ENCODE peak calls at places on chromosomes 3 and 15, in seven cellular contexts. U, F, O, L, C, R and Z are unnamed samples.

GRCh38 chr15:85408270-85408746 is 27.9 kb downstream of the AKAP13 start:
- DNase-seq in R (no peak), O (peak), C (no peak), F (no peak), U (no peak), L (no peak), Z (no peak)

GRCh38 chr3:127170794-127171193 is 22.1 kb upstream of the PRR23E start:
- DNase-seq in U (peak), O (no peak), L (no peak), F (no peak), R (no peak), C (peak), Z (no peak)

GRCh38 chr3:117921908-117922456 is 1112.7 kb downstream of the IGSF11 start:
- DNase-seq in C (no peak), F (no peak), O (no peak), L (no peak), R (no peak), U (no peak), Z (no peak)

GRCh38 chr3:113222412-113223086 is 11.2 kb downstream of the BOC start:
- DNase-seq in F (no peak), O (no peak), C (no peak), U (no peak), R (no peak), L (no peak), Z (no peak)

GRCh38 chr3:143507735-143508580 is 340.3 kb downstream of the SLC9A9 start:
- DNase-seq in C (no peak), L (no peak), R (peak), F (no peak), O (no peak), U (peak), Z (no peak)

GRCh38 chr15:49731187-49731828 is 110.5 kb downstream of the DTWD1 start:
- DNase-seq in R (no peak), L (no peak), O (no peak), F (no peak), C (no peak), U (no peak), Z (no peak)

GRCh38 chr3:187935623-187936156 is 190.4 kb upstream of the BCL6 start:
- DNase-seq in O (peak), L (no peak), U (no peak), F (no peak), C (no peak), R (no peak), Z (no peak)

GRCh38 chr15:78995921-78996780 is 51.3 kb upstream of the CTSH start:
- DNase-seq in O (no peak), C (no peak), F (no peak), U (no peak), L (no peak), R (no peak), Z (peak)

GRCh38 chr3:30354513-30354912 is 251.9 kb upstream of the TGFBR2 start:
- DNase-seq in U (no peak), R (no peak), O (no peak), C (no peak), F (peak), L (no peak), Z (no peak)

GRCh38 chr15:100684591-100684990 is 82.2 kb downstream of the ASB7 start:
- DNase-seq in F (no peak), R (no peak), U (no peak), O (no peak), C (no peak), L (no peak), Z (no peak)

GRCh38 chr3:142279965-142280590 is 54.7 kb upstream of the GK5 start:
- DNase-seq in L (peak), F (peak), R (peak), O (peak), U (peak), C (peak), Z (peak)

GRCh38 chr3:109275702-109276293 is 40.5 kb downstream of the DPPA2 start:
- DNase-seq in R (no peak), O (no peak), C (peak), U (peak), F (no peak), L (peak), Z (peak)

GRCh38 chr15:71414778-71415177 is 299.5 kb downstream of the THSD4 start:
- DNase-seq in O (no peak), F (no peak), C (no peak), R (no peak), U (no peak), L (no peak), Z (no peak)

GRCh38 chr3:127166501-127167065 is 26.3 kb upstream of the PRR23E start:
- DNase-seq in U (no peak), C (no peak), O (no peak), L (no peak), R (no peak), F (no peak), Z (no peak)

GRCh38 chr15:33587773-33588172 is 277.0 kb downstream of the RYR3 start:
- DNase-seq in C (no peak), O (no peak), U (peak), R (peak), F (no peak), L (no peak), Z (no peak)

GRCh38 chr15:41018534-41018933 is 65.3 kb downstream of the CHAC1 start:
- DNase-seq in C (no peak), U (no peak), R (peak), L (no peak), F (peak), O (no peak), Z (peak)

GRCh38 chr15:31280037-31280830 is 46.4 kb upstream of the KLF13 start:
- DNase-seq in L (no peak), F (peak), U (no peak), O (no peak), R (no peak), C (peak), Z (no peak)

GRCh38 chr3:129161860-129162271 is 1.0 kb upstream of the ISY1 start:
- DNase-seq in F (no peak), U (peak), R (no peak), O (no peak), C (no peak), L (peak), Z (peak)

GRCh38 chr3:134356411-134357040 is 17.7 kb downstream of the AMOTL2 start:
- DNase-seq in U (peak), L (no peak), C (no peak), R (no peak), O (no peak), F (no peak), Z (no peak)

GRCh38 chr3:193872265-193872753 is 263.6 kb upstream of the HES1 start:
- DNase-seq in O (peak), F (no peak), R (peak), L (peak), C (no peak), U (peak), Z (no peak)

GRCh38 chr3:178295257-178295912 is 240.9 kb upstream of the KCNMB2 start:
- DNase-seq in L (no peak), F (peak), C (no peak), R (no peak), U (peak), O (no peak), Z (no peak)

GRCh38 chr3:157819826-157820517 is 286.2 kb downstream of the SHOX2 start:
- DNase-seq in U (no peak), C (no peak), L (no peak), O (no peak), F (no peak), R (no peak), Z (no peak)

GRCh38 chr15:85710340-85710842 is 84.3 kb downstream of the KLHL25 start:
- DNase-seq in C (no peak), L (no peak), F (no peak), U (no peak), R (no peak), O (peak), Z (no peak)

GRCh38 chr15:39417766-39418165 is 163.1 kb upstream of the THBS1 start:
- DNase-seq in C (no peak), L (no peak), O (no peak), F (no peak), U (no peak), R (no peak), Z (no peak)

GRCh38 chr3:167125612-167126407 is 254.3 kb downstream of the ZBBX start:
- DNase-seq in R (no peak), U (no peak), F (no peak), O (no peak), C (no peak), L (no peak), Z (no peak)

DNA sequence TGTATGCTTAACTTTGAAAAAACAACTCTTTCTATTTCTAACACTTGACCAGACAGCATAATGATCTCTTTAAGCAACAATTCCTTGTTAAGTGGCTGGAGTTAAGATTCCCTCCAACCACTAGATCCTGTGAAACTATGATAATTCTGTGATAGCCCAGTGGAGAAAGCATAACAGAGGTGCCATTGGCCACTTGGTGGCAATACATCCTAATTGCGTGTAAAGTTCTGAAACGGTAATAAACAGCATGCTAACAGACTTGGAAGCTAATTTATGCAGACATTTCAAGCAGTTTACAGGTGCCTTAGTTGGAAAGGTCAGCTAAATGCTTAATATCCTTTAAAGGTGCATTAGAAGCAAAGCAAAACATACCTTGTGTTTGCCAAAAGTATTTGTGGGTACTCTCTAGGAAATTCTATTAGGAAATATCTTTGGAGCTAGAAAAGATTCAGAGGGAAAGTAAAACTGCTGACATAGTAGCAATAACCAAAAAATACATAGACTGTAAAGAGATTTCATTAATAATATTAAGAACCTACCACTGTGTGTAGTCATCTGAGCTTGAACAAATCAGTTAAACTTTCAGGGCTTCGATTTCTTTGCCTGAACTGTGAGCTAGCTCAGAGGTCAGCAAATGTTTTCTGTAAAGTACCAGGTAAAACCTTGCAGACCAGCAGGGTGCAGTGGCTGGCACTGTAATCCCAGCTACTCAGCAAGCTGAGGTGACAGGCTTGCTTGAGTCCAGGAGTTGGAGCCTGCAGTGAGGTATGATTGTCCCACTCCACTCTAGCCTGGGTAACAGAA is 19.0 kb upstream of the CSTA start:
- DNase-seq in O (no peak), F (no peak), R (no peak), C (peak), L (no peak), U (no peak), Z (no peak)
- TF ChIP-seq CTCF in O (peak), F (no peak), R (peak), C (peak), L (peak), U (peak), Z (no peak)

GRCh38 chr15:65929573-65929972 is 60.3 kb downstream of the RAB11A start:
- DNase-seq in C (no peak), F (no peak), R (no peak), L (no peak), U (no peak), O (no peak), Z (no peak)

GRCh38 chr15:65925338-65925737 is 56.0 kb downstream of the RAB11A start:
- DNase-seq in L (no peak), F (no peak), O (no peak), R (no peak), C (no peak), U (no peak), Z (no peak)

GRCh38 chr15:65926899-65927298 is 57.6 kb downstream of the RAB11A start:
- DNase-seq in U (no peak), L (no peak), C (no peak), F (no peak), R (no peak), O (peak), Z (no peak)

GRCh38 chr15:65926459-65926858 is 57.2 kb downstream of the RAB11A start:
- DNase-seq in C (no peak), O (no peak), R (no peak), U (no peak), L (no peak), F (no peak), Z (no peak)

GRCh38 chr15:65927545-65927944 is 58.3 kb downstream of the RAB11A start:
- DNase-seq in O (no peak), U (no peak), R (no peak), F (no peak), L (peak), C (no peak), Z (no peak)
- TF ChIP-seq CTCF in O (no peak), U (peak), R (peak), F (no peak), L (no peak), C (peak), Z (peak)

GRCh38 chr15:57923311-57923710 is 142.2 kb downstream of the ALDH1A2 start:
- DNase-seq in O (no peak), R (no peak), L (no peak), U (no peak), C (no peak), F (peak), Z (no peak)

GRCh38 chr15:57923750-57924149 is 141.8 kb downstream of the ALDH1A2 start:
- DNase-seq in O (no peak), L (no peak), U (no peak), C (no peak), R (no peak), F (peak), Z (no peak)

GRCh38 chr15:57921371-57921770 is 144.1 kb downstream of the ALDH1A2 start:
- DNase-seq in O (no peak), F (peak), L (no peak), C (no peak), R (no peak), U (no peak), Z (no peak)

GRCh38 chr15:57924536-57924935 is 141.0 kb downstream of the ALDH1A2 start:
- DNase-seq in O (no peak), R (no peak), L (no peak), U (no peak), F (no peak), C (no peak), Z (no peak)

DNA sequence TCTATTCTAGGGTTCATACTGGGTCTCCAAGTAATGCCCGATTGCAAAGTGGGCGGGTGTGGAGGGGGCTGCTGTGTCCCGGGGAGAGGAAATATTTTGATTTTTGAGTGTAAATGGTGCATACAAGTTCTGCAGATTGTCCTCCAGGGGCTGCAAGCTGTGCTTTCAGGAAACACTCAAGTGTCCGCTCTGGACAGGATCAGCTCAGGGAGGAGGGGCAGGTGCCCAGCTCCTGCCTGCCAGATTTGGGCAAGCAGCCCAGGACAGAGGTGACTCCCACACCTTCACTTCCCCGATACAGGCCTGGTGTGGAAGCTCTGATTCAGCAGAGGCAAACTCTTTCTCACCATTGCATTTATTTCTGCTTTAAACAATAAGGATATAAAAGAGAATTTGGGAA is 142.7 kb downstream of the ALDH1A2 start:
- DNase-seq in L (no peak), O (no peak), F (peak), U (no peak), C (no peak), R (no peak), Z (peak)
- TF ChIP-seq CTCF in L (no peak), O (no peak), F (peak), U (no peak), C (no peak), R (no peak), Z (no peak)

DNA sequence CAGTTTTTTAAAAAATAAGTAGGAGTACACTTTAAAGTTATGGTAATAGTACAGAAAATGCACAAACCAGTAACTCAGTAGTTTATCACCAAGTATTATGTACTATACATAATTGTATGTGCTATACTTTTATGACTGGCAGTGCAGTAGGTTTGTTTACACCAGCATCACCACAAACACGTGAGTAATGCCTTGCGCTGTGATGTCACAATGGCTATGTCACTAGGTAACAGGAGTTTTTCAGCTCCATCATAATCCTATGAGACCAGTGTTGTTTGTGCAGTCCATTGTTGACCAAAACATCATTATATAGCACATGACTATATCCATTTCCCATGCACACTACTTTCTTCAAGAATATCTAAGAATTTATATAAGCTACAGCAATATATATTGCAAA is 68.4 kb upstream of the TSPAN3 start:
- DNase-seq in L (no peak), U (no peak), R (no peak), C (no peak), F (no peak), O (no peak), Z (no peak)
- TF ChIP-seq CTCF in L (no peak), U (no peak), R (no peak), C (no peak), F (no peak), O (no peak), Z (no peak)

GRCh38 chr3:110577856-110578255 is 493.8 kb upstream of the NECTIN3 start:
- DNase-seq in F (no peak), U (no peak), C (no peak), R (no peak), L (no peak), O (no peak), Z (no peak)

GRCh38 chr3:110576962-110577361 is 494.7 kb upstream of the NECTIN3 start:
- DNase-seq in L (peak), C (no peak), O (no peak), R (peak), F (no peak), U (peak), Z (no peak)

GRCh38 chr3:110579841-110580550 is 491.6 kb upstream of the NECTIN3 start:
- DNase-seq in R (no peak), C (no peak), F (no peak), L (no peak), O (no peak), U (peak), Z (no peak)

GRCh38 chr3:110575702-110576101 is 495.9 kb upstream of the NECTIN3 start:
- DNase-seq in U (no peak), O (no peak), F (no peak), L (no peak), C (no peak), R (no peak), Z (no peak)
- TF ChIP-seq CTCF in U (no peak), O (no peak), F (no peak), L (no peak), C (no peak), R (no peak), Z (no peak)

GRCh38 chr3:31531992-31532586 is 636 bp upstream of the STT3B start:
- DNase-seq in O (peak), C (peak), U (peak), F (peak), R (peak), L (peak), Z (peak)
- TF ChIP-seq CTCF in O (peak), C (no peak), U (peak), F (peak), R (no peak), L (no peak), Z (no peak)

DNA sequence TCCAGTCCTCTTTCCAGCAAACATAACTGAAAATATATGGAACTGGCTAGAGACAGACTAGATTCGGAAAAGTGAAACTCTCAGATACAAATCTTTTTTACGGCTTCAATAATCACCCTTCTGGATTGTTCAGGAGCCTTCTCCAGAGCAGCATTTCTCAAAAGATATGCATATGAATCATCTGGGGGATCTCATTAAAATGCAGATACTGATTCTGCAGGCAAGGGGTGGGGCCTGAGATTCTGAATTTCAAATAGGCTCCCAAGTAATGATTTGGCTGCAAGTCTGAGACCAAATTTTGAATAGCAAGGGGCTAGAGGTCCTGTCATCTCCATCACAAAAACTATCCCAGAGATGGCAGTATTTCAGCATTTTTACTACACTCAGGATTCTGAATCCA is 165.4 kb downstream of the CTNNB1 start:
- DNase-seq in C (no peak), L (no peak), U (peak), O (no peak), F (no peak), R (no peak), Z (no peak)
- TF ChIP-seq CTCF in C (no peak), L (no peak), U (no peak), O (no peak), F (no peak), R (peak), Z (no peak)

DNA sequence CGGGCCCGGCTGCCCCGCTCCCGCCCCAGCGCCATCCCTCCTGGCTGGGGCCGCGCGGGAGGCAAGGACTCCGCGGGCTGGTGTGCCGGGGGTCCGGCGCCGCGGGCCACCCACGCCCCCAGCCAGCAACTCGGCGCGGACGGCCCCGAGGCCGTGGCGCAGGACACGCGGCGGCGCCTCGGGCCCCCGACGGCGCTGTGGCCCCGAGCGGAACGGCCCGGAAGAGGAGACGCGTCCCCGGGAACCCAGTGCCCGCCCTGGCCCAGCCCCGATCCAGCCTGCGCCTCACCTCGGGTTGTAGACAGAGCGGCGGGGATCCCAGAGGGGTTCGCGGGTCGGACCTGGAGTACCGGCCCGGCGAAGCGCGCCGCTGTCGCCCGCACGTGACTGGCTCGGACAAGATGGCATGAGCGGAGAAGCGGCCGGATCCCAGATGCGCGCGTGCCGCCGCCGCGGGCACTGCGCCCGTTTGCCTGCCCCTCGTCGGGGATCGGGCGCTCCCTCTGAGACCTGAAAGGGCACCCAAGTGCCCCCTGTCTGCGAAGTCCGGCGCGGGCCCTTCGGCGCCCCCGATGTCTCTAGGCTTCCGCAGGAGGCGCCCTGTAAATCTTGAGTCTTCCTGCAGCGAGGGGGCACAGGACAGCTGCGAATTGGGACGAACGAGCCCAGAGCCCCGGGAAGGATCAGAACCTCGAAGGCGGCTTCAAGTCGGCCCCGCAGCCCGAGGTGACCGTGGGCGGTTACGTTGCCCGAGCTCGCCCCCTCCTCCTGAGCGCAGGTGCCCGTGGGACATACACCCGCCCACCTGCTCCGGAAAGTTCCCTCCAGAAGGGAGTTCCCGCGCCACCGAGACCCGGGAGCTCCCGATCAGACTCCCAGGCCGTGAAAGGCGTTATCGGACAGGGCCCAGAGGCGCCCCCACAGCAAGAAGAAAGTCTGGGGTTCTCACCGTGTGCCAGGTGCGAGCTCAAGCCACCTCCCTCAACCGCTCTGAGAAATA is 598 bp upstream of the SFMBT1 start:
- DNase-seq in L (peak), F (peak), U (no peak), O (peak), R (no peak), C (peak), Z (peak)
- TF ChIP-seq CTCF in L (peak), F (peak), U (peak), O (peak), R (peak), C (peak), Z (no peak)